ENCODE peak calls at places on chromosomes 5 and 9, in ten cellular contexts. H is spleen; J is retina; M is activated gamma-delta T cell treated with anti-CD3 and anti-CD28 coated beads, Interleukin-2, amount 50 U/mL, for 16 hours; Y is amygdala; Z is GM04504; C is brain microvascular endothelial cell; N is CD4-positive, alpha-beta T cell; B is C1 segment of cervical spinal cord; T is dermis blood vessel endothelial cell. G is an unnamed sample.
A peak's percentile ranks its signal among the peaks of the same experiment; 100 is the strongest.

GRCh38 chr5:140109050-140109817 is 4.7 kb upstream of the PURA start:
- DNase-seq in T (no peak), H (peak; percentile 73), Z (no peak), N (no peak), B (no peak), C (no peak), J (peak; percentile 28), Y (no peak), M (no peak), G (no peak)

GRCh38 chr9:93308158-93308602 is 124.2 kb downstream of the WNK2 start:
- DNase-seq in M (no peak), H (peak; percentile 59), C (no peak), T (no peak), Z (no peak), B (no peak), Y (no peak), J (no peak), N (no peak), G (no peak)

GRCh38 chr9:99039388-99040182 is 65.3 kb upstream of the TGFBR1 start:
- DNase-seq in B (no peak), T (peak; percentile 11), N (no peak), H (no peak), M (no peak), C (no peak), Y (no peak), Z (no peak), J (no peak), G (no peak)

GRCh38 chr9:83047839-83048775 is 14.8 kb downstream of the RASEF start:
- DNase-seq in N (no peak), B (no peak), Y (no peak), Z (no peak), J (no peak), M (no peak), T (no peak), H (no peak), C (no peak), G (no peak)

GRCh38 chr5:32859211-32859641 is 148.1 kb downstream of the NPR3 start:
- DNase-seq in J (no peak), T (no peak), Z (no peak), C (no peak), M (no peak), Y (no peak), B (no peak), N (no peak), H (no peak), G (no peak)

GRCh38 chr9:36486454-36486932 is 86.2 kb upstream of the MELK start:
- DNase-seq in J (peak; percentile 71), Y (no peak), T (peak; percentile 42), H (no peak), N (no peak), B (no peak), M (no peak), C (no peak), Z (no peak), G (no peak)

GRCh38 chr5:140239939-140240700 is 62.8 kb downstream of the PFDN1 start:
- DNase-seq in T (peak; percentile 85), M (peak; percentile 42), J (peak; percentile 67), Y (peak; percentile 45), N (peak; percentile 44), H (peak; percentile 80), Z (no peak), B (no peak), C (peak; percentile 61), G (peak; percentile 7)

GRCh38 chr9:15696979-15697378 is 144.1 kb downstream of the CCDC171 start:
- DNase-seq in T (no peak), C (no peak), B (no peak), Z (peak; percentile 9), M (no peak), J (no peak), N (no peak), H (no peak), Y (no peak), G (no peak)

GRCh38 chr5:71891856-71892255 is 172.8 kb downstream of the CARTPT start:
- DNase-seq in J (no peak), Y (no peak), T (peak; percentile 18), B (no peak), C (peak; percentile 38), M (no peak), H (no peak), N (no peak), Z (no peak), G (no peak)

GRCh38 chr5:125552486-125552885 is 806.0 kb upstream of the ZNF608 start:
- DNase-seq in C (no peak), N (no peak), H (no peak), J (no peak), Z (no peak), M (no peak), Y (no peak), T (peak; percentile 13), B (no peak), G (no peak)

GRCh38 chr5:16871746-16872339 is 64.2 kb downstream of the MYO10 start:
- DNase-seq in J (no peak), B (no peak), Y (no peak), Z (peak; percentile 69), C (peak; percentile 38), M (no peak), T (no peak), H (no peak), N (no peak), G (no peak)

GRCh38 chr5:163908253-163908652 is 402.8 kb downstream of the MAT2B start:
- DNase-seq in H (no peak), Z (no peak), B (no peak), C (no peak), Y (no peak), N (no peak), M (no peak), T (no peak), J (no peak), G (no peak)

GRCh38 chr9:68560131-68560844 is 19.6 kb upstream of the TMEM252 start:
- DNase-seq in J (no peak), M (no peak), B (no peak), H (peak; percentile 87), C (peak; percentile 52), T (peak; percentile 44), Y (no peak), Z (no peak), N (peak; percentile 14), G (no peak)

GRCh38 chr5:66603164-66603563 is 7.0 kb downstream of the MAST4 start:
- DNase-seq in H (no peak), T (no peak), J (no peak), N (no peak), M (no peak), Y (no peak), B (no peak), Z (no peak), C (no peak), G (no peak)

GRCh38 chr9:94896512-94896911 is 170.0 kb downstream of the AOPEP start:
- DNase-seq in Z (no peak), H (no peak), J (no peak), M (no peak), Y (no peak), B (no peak), C (no peak), T (no peak), N (no peak), G (no peak)

GRCh38 chr5:139863361-139863760 is 67.8 kb downstream of the PSD2 start:
- DNase-seq in Z (no peak), T (no peak), J (no peak), Y (peak; percentile 62), N (no peak), H (no peak), B (no peak), M (no peak), C (no peak), G (peak; percentile 47)

GRCh38 chr5:34991486-34992238 is 56.1 kb downstream of the AGXT2 start:
- DNase-seq in J (no peak), C (peak; percentile 66), H (no peak), M (no peak), B (no peak), Z (no peak), T (no peak), N (no peak), Y (no peak), G (no peak)

GRCh38 chr9:76323481-76323880 is 70.7 kb downstream of the RFK start:
- DNase-seq in M (no peak), Z (no peak), H (no peak), J (no peak), Y (no peak), T (no peak), N (no peak), C (no peak), B (no peak), G (no peak)

GRCh38 chr5:42518595-42519067 is 95.4 kb downstream of the GHR start:
- DNase-seq in C (no peak), J (no peak), Z (peak; percentile 12), B (no peak), N (no peak), H (no peak), M (no peak), Y (no peak), T (no peak), G (no peak)